ENCODE peak calls at places on chromosomes 7 and 10, in eight cellular contexts. One of them, this sample, is unnamed.

GRCh38 chr10:77925795-77926565 is 575 bp downstream of the DLG5 start:
- DNase-seq in ascending aorta: no peak
- DNase-seq in fibroblast of lung: peak; percentile 28
- DNase-seq in foreskin fibroblast: peak; percentile 68
- DNase-seq in hepatocyte: peak; percentile 75
- DNase-seq in IMR-90: no peak
- DNase-seq in epithelial cell of esophagus: peak; percentile 68
- DNase-seq in GM23338: peak; percentile 70
- DNase-seq in this sample: peak; percentile 22

GRCh38 chr10:133390597-133391248 is 3.2 kb upstream of the MTG1 start:
- DNase-seq in ascending aorta: no peak
- DNase-seq in fibroblast of lung: no peak
- DNase-seq in foreskin fibroblast: no peak
- DNase-seq in hepatocyte: no peak
- DNase-seq in IMR-90: no peak
- DNase-seq in epithelial cell of esophagus: no peak
- DNase-seq in GM23338: no peak
- DNase-seq in this sample: no peak

GRCh38 chr10:6218692-6219493 is 16.2 kb downstream of the PFKFB3 start:
- DNase-seq in ascending aorta: no peak
- DNase-seq in fibroblast of lung: no peak
- DNase-seq in foreskin fibroblast: no peak
- DNase-seq in hepatocyte: peak; percentile 48
- DNase-seq in IMR-90: peak; percentile 55
- DNase-seq in epithelial cell of esophagus: peak; percentile 99
- DNase-seq in GM23338: no peak
- DNase-seq in this sample: peak; percentile 89

GRCh38 chr7:2046581-2047271 is 186.0 kb downstream of the MAD1L1 start:
- DNase-seq in ascending aorta: no peak
- DNase-seq in fibroblast of lung: no peak
- DNase-seq in foreskin fibroblast: no peak
- DNase-seq in hepatocyte: no peak
- DNase-seq in IMR-90: no peak
- DNase-seq in epithelial cell of esophagus: no peak
- DNase-seq in GM23338: no peak
- DNase-seq in this sample: no peak

GRCh38 chr10:15175587-15175986 is 7.1 kb upstream of the NMT2 start:
- DNase-seq in ascending aorta: no peak
- DNase-seq in fibroblast of lung: no peak
- DNase-seq in foreskin fibroblast: no peak
- DNase-seq in hepatocyte: no peak
- DNase-seq in IMR-90: no peak
- DNase-seq in epithelial cell of esophagus: no peak
- DNase-seq in GM23338: no peak
- DNase-seq in this sample: no peak

GRCh38 chr10:30583778-30584415 is 45.7 kb downstream of the LYZL2 start:
- DNase-seq in ascending aorta: no peak
- DNase-seq in fibroblast of lung: peak; percentile 68
- DNase-seq in foreskin fibroblast: peak; percentile 74
- DNase-seq in hepatocyte: peak; percentile 63
- DNase-seq in IMR-90: peak; percentile 77
- DNase-seq in epithelial cell of esophagus: peak; percentile 69
- DNase-seq in GM23338: no peak
- DNase-seq in this sample: peak; percentile 84

GRCh38 chr7:150875791-150876190 is 23.5 kb downstream of the AOC1 start:
- DNase-seq in ascending aorta: no peak
- DNase-seq in fibroblast of lung: no peak
- DNase-seq in foreskin fibroblast: no peak
- DNase-seq in hepatocyte: no peak
- DNase-seq in IMR-90: no peak
- DNase-seq in epithelial cell of esophagus: no peak
- DNase-seq in GM23338: no peak
- DNase-seq in this sample: no peak

GRCh38 chr7:77940647-77941046 is 142.1 kb downstream of the PHTF2 start:
- DNase-seq in ascending aorta: no peak
- DNase-seq in fibroblast of lung: peak; percentile 62
- DNase-seq in foreskin fibroblast: peak; percentile 60
- DNase-seq in hepatocyte: peak; percentile 50
- DNase-seq in IMR-90: peak; percentile 48
- DNase-seq in epithelial cell of esophagus: peak; percentile 41
- DNase-seq in GM23338: peak; percentile 64
- DNase-seq in this sample: peak; percentile 47

GRCh38 chr7:22066484-22066883 is 120.8 kb upstream of the CDCA7L start:
- DNase-seq in ascending aorta: no peak
- DNase-seq in fibroblast of lung: no peak
- DNase-seq in foreskin fibroblast: no peak
- DNase-seq in hepatocyte: no peak
- DNase-seq in IMR-90: no peak
- DNase-seq in epithelial cell of esophagus: no peak
- DNase-seq in GM23338: peak; percentile 27
- DNase-seq in this sample: no peak

GRCh38 chr7:158587425-158588084 is at the start of gene PTPRN2:
- DNase-seq in ascending aorta: no peak
- DNase-seq in fibroblast of lung: peak; percentile 54
- DNase-seq in foreskin fibroblast: peak; percentile 83
- DNase-seq in hepatocyte: peak; percentile 92
- DNase-seq in IMR-90: peak; percentile 42
- DNase-seq in epithelial cell of esophagus: peak; percentile 60
- DNase-seq in GM23338: peak; percentile 82
- DNase-seq in this sample: peak; percentile 39

GRCh38 chr10:67386260-67386659 is 309.7 kb downstream of the CTNNA3 start:
- DNase-seq in ascending aorta: no peak
- DNase-seq in fibroblast of lung: no peak
- DNase-seq in foreskin fibroblast: no peak
- DNase-seq in hepatocyte: no peak
- DNase-seq in IMR-90: no peak
- DNase-seq in epithelial cell of esophagus: no peak
- DNase-seq in GM23338: peak; percentile 29
- DNase-seq in this sample: peak; percentile 0

GRCh38 chr7:79619216-79619615 is 165.7 kb upstream of the MAGI2 start:
- DNase-seq in ascending aorta: no peak
- DNase-seq in fibroblast of lung: no peak
- DNase-seq in foreskin fibroblast: no peak
- DNase-seq in hepatocyte: no peak
- DNase-seq in IMR-90: no peak
- DNase-seq in epithelial cell of esophagus: no peak
- DNase-seq in GM23338: no peak
- DNase-seq in this sample: no peak

GRCh38 chr10:112471878-112472487 is 25.0 kb downstream of the VTI1A start:
- DNase-seq in ascending aorta: no peak
- DNase-seq in fibroblast of lung: peak; percentile 74
- DNase-seq in foreskin fibroblast: peak; percentile 64
- DNase-seq in hepatocyte: peak; percentile 58
- DNase-seq in IMR-90: peak; percentile 68
- DNase-seq in epithelial cell of esophagus: peak; percentile 60
- DNase-seq in GM23338: peak; percentile 71
- DNase-seq in this sample: peak; percentile 58

GRCh38 chr10:13716161-13717071 is 129.7 kb downstream of the PRPF18 start:
- DNase-seq in ascending aorta: no peak
- DNase-seq in fibroblast of lung: peak; percentile 88
- DNase-seq in foreskin fibroblast: peak; percentile 92
- DNase-seq in hepatocyte: no peak
- DNase-seq in IMR-90: peak; percentile 96
- DNase-seq in epithelial cell of esophagus: no peak
- DNase-seq in GM23338: no peak
- DNase-seq in this sample: peak; percentile 81

GRCh38 chr10:99921948-99922347 is 87.8 kb downstream of the DNMBP start:
- DNase-seq in ascending aorta: no peak
- DNase-seq in fibroblast of lung: no peak
- DNase-seq in foreskin fibroblast: peak; percentile 37
- DNase-seq in hepatocyte: no peak
- DNase-seq in IMR-90: no peak
- DNase-seq in epithelial cell of esophagus: peak; percentile 84
- DNase-seq in GM23338: no peak
- DNase-seq in this sample: no peak

GRCh38 chr10:99927719-99928280 is 81.9 kb downstream of the DNMBP start:
- DNase-seq in ascending aorta: no peak
- DNase-seq in fibroblast of lung: peak; percentile 31
- DNase-seq in foreskin fibroblast: peak; percentile 32
- DNase-seq in hepatocyte: peak; percentile 44
- DNase-seq in IMR-90: no peak
- DNase-seq in epithelial cell of esophagus: no peak
- DNase-seq in GM23338: no peak
- DNase-seq in this sample: no peak

GRCh38 chr10:99926925-99927718 is 82.6 kb downstream of the DNMBP start:
- DNase-seq in ascending aorta: no peak
- DNase-seq in fibroblast of lung: peak; percentile 52
- DNase-seq in foreskin fibroblast: peak; percentile 69
- DNase-seq in hepatocyte: peak; percentile 47
- DNase-seq in IMR-90: peak; percentile 66
- DNase-seq in epithelial cell of esophagus: peak; percentile 41
- DNase-seq in GM23338: no peak
- DNase-seq in this sample: peak; percentile 67

GRCh38 chr10:99924451-99924850 is 85.3 kb downstream of the DNMBP start:
- DNase-seq in ascending aorta: no peak
- DNase-seq in fibroblast of lung: no peak
- DNase-seq in foreskin fibroblast: no peak
- DNase-seq in hepatocyte: no peak
- DNase-seq in IMR-90: no peak
- DNase-seq in epithelial cell of esophagus: no peak
- DNase-seq in GM23338: no peak
- DNase-seq in this sample: no peak

DNA sequence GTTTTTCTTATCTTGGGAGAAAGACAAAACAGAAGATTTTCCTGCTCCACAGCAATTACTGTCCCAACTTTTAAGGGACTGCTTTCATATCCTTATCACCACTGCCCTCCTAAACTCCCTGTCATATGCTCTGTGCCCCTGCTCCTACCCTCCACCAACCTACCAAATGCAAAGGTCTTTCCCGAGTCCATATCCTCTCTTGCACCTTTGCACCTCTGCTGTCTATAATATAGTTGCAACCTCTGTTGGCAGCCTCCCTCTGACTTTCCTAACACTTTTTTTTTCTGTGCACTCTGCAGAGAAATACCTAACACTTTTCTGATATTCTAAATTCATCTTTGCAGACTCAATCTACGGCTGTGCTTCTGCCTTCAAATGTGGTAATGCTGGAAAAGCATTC is 84.9 kb downstream of the DNMBP start:
- DNase-seq in ascending aorta: no peak
- DNase-seq in fibroblast of lung: no peak
- DNase-seq in foreskin fibroblast: no peak
- DNase-seq in hepatocyte: no peak
- DNase-seq in IMR-90: no peak
- DNase-seq in epithelial cell of esophagus: no peak
- DNase-seq in GM23338: no peak
- DNase-seq in this sample: no peak
- H3K4me3 ChIP-seq in ascending aorta: no peak overlapping the region
- H3K4me3 ChIP-seq in fibroblast of lung: no peak overlapping the region
- H3K4me3 ChIP-seq in foreskin fibroblast: no peak overlapping the region
- H3K4me3 ChIP-seq in hepatocyte: no peak overlapping the region
- H3K4me3 ChIP-seq in IMR-90: no peak overlapping the region
- H3K4me3 ChIP-seq in epithelial cell of esophagus: no peak overlapping the region
- H3K4me3 ChIP-seq in GM23338: no peak overlapping the region
- H3K4me3 ChIP-seq in this sample: no peak overlapping the region

GRCh38 chr7:81457858-81458522 is 311.9 kb downstream of the HGF start:
- DNase-seq in ascending aorta: no peak
- DNase-seq in fibroblast of lung: peak; percentile 68
- DNase-seq in foreskin fibroblast: peak; percentile 52
- DNase-seq in hepatocyte: peak; percentile 70
- DNase-seq in IMR-90: peak; percentile 56
- DNase-seq in epithelial cell of esophagus: peak; percentile 48
- DNase-seq in GM23338: peak; percentile 20
- DNase-seq in this sample: peak; percentile 55
- TF ChIP-seq CTCF in ascending aorta: no peak
- TF ChIP-seq CTCF in fibroblast of lung: peak; percentile 48
- TF ChIP-seq CTCF in foreskin fibroblast: peak; percentile 32
- TF ChIP-seq CTCF in hepatocyte: peak; percentile 61
- TF ChIP-seq CTCF in IMR-90: peak; percentile 66
- TF ChIP-seq CTCF in epithelial cell of esophagus: peak; percentile 43
- TF ChIP-seq CTCF in GM23338: no peak
- TF ChIP-seq CTCF in this sample: peak; percentile 46

GRCh38 chr10:88974446-88975376 is 15.9 kb upstream of the FAS start:
- DNase-seq in ascending aorta: no peak
- DNase-seq in fibroblast of lung: peak; percentile 60
- DNase-seq in foreskin fibroblast: peak; percentile 31
- DNase-seq in hepatocyte: no peak
- DNase-seq in IMR-90: peak; percentile 44
- DNase-seq in epithelial cell of esophagus: no peak
- DNase-seq in GM23338: no peak
- DNase-seq in this sample: peak; percentile 62
- H3K4me3 ChIP-seq in ascending aorta: peak overlapping the region; percentile 53
- H3K4me3 ChIP-seq in fibroblast of lung: peak overlapping the region; percentile 41
- H3K4me3 ChIP-seq in foreskin fibroblast: peak overlapping the region; percentile 41
- H3K4me3 ChIP-seq in hepatocyte: no peak overlapping the region
- H3K4me3 ChIP-seq in IMR-90: peak overlapping the region; percentile 53
- H3K4me3 ChIP-seq in epithelial cell of esophagus: peak overlapping the region; percentile 67
- H3K4me3 ChIP-seq in GM23338: no peak overlapping the region
- H3K4me3 ChIP-seq in this sample: peak overlapping the region; percentile 24

GRCh38 chr7:69929622-69930021 is 331.3 kb downstream of the AUTS2 start:
- DNase-seq in ascending aorta: no peak
- DNase-seq in fibroblast of lung: no peak
- DNase-seq in foreskin fibroblast: no peak
- DNase-seq in hepatocyte: no peak
- DNase-seq in IMR-90: no peak
- DNase-seq in epithelial cell of esophagus: no peak
- DNase-seq in GM23338: no peak
- DNase-seq in this sample: no peak
- TF ChIP-seq CTCF in ascending aorta: no peak
- TF ChIP-seq CTCF in fibroblast of lung: no peak
- TF ChIP-seq CTCF in foreskin fibroblast: no peak
- TF ChIP-seq CTCF in hepatocyte: no peak
- TF ChIP-seq CTCF in IMR-90: no peak
- TF ChIP-seq CTCF in epithelial cell of esophagus: no peak
- TF ChIP-seq CTCF in GM23338: no peak
- TF ChIP-seq CTCF in this sample: no peak

GRCh38 chr10:129332476-129332875 is 134.6 kb upstream of the MGMT start:
- DNase-seq in ascending aorta: no peak
- DNase-seq in fibroblast of lung: peak; percentile 57
- DNase-seq in foreskin fibroblast: no peak
- DNase-seq in hepatocyte: peak; percentile 15
- DNase-seq in IMR-90: peak; percentile 1
- DNase-seq in epithelial cell of esophagus: no peak
- DNase-seq in GM23338: peak; percentile 90
- DNase-seq in this sample: no peak

GRCh38 chr10:129335942-129336341 is 131.1 kb upstream of the MGMT start:
- DNase-seq in ascending aorta: no peak
- DNase-seq in fibroblast of lung: no peak
- DNase-seq in foreskin fibroblast: no peak
- DNase-seq in hepatocyte: no peak
- DNase-seq in IMR-90: no peak
- DNase-seq in epithelial cell of esophagus: no peak
- DNase-seq in GM23338: no peak
- DNase-seq in this sample: no peak

GRCh38 chr10:129335396-129335795 is 131.6 kb upstream of the MGMT start:
- DNase-seq in ascending aorta: no peak
- DNase-seq in fibroblast of lung: no peak
- DNase-seq in foreskin fibroblast: no peak
- DNase-seq in hepatocyte: no peak
- DNase-seq in IMR-90: no peak
- DNase-seq in epithelial cell of esophagus: no peak
- DNase-seq in GM23338: no peak
- DNase-seq in this sample: no peak

GRCh38 chr10:129329375-129330040 is 137.5 kb upstream of the MGMT start:
- DNase-seq in ascending aorta: no peak
- DNase-seq in fibroblast of lung: no peak
- DNase-seq in foreskin fibroblast: no peak
- DNase-seq in hepatocyte: no peak
- DNase-seq in IMR-90: no peak
- DNase-seq in epithelial cell of esophagus: no peak
- DNase-seq in GM23338: no peak
- DNase-seq in this sample: no peak

GRCh38 chr10:129334326-129334725 is 132.7 kb upstream of the MGMT start:
- DNase-seq in ascending aorta: no peak
- DNase-seq in fibroblast of lung: no peak
- DNase-seq in foreskin fibroblast: no peak
- DNase-seq in hepatocyte: no peak
- DNase-seq in IMR-90: no peak
- DNase-seq in epithelial cell of esophagus: no peak
- DNase-seq in GM23338: no peak
- DNase-seq in this sample: no peak
- H3K4me3 ChIP-seq in ascending aorta: no peak overlapping the region
- H3K4me3 ChIP-seq in fibroblast of lung: no peak overlapping the region
- H3K4me3 ChIP-seq in foreskin fibroblast: no peak overlapping the region
- H3K4me3 ChIP-seq in hepatocyte: no peak overlapping the region
- H3K4me3 ChIP-seq in IMR-90: no peak overlapping the region
- H3K4me3 ChIP-seq in epithelial cell of esophagus: no peak overlapping the region
- H3K4me3 ChIP-seq in GM23338: no peak overlapping the region
- H3K4me3 ChIP-seq in this sample: no peak overlapping the region